ENCODE peak calls at places on chromosomes 16 and 17, in ten cellular contexts. P, O, G, V, T, S, C, U, I and Y are unnamed samples.

GRCh38 chr17:70144260-70144846 is 25.0 kb upstream of the KCNJ2 start:
- DNase-seq in V (no peak), P (no peak), I (no peak), U (no peak), C (no peak), S (no peak), T (no peak), O (no peak), G (no peak), Y (no peak)

GRCh38 chr17:4444782-4445473 is 11.2 kb downstream of the SPNS3 start:
- DNase-seq in I (no peak), O (no peak), V (no peak), G (no peak), U (no peak), P (no peak), T (no peak), C (no peak), S (no peak), Y (no peak)

GRCh38 chr16:8730335-8730915 is 56.0 kb downstream of the ABAT start:
- DNase-seq in S (no peak), G (no peak), C (peak), I (peak), V (no peak), U (no peak), T (no peak), O (no peak), P (no peak), Y (no peak)

GRCh38 chr17:78622491-78623265 is 45.5 kb upstream of the DNAH17 start:
- DNase-seq in V (no peak), O (no peak), P (no peak), S (no peak), U (no peak), C (no peak), T (no peak), I (no peak), G (no peak), Y (no peak)

GRCh38 chr16:4655801-4656200 is 31.2 kb downstream of the MGRN1 start:
- DNase-seq in O (no peak), V (no peak), S (no peak), I (no peak), G (no peak), C (no peak), U (no peak), T (no peak), P (no peak), Y (no peak)

GRCh38 chr17:17810374-17811248 is 26.2 kb downstream of the SREBF1 start:
- DNase-seq in U (no peak), C (no peak), I (no peak), O (no peak), S (peak), G (no peak), P (no peak), V (no peak), T (no peak), Y (no peak)

GRCh38 chr17:266219-266618 is 84.8 kb upstream of the DOC2B start:
- DNase-seq in V (no peak), I (no peak), S (no peak), U (no peak), T (no peak), C (no peak), O (no peak), G (no peak), P (no peak), Y (no peak)

GRCh38 chr16:55189975-55190636 is 133.9 kb upstream of the IRX6 start:
- DNase-seq in T (no peak), V (no peak), G (no peak), U (no peak), I (no peak), S (no peak), C (no peak), O (no peak), P (no peak), Y (peak)

GRCh38 chr17:5537251-5537650 is 47.1 kb downstream of the NLRP1 start:
- DNase-seq in S (no peak), C (no peak), I (no peak), V (no peak), P (no peak), U (no peak), T (no peak), G (no peak), O (no peak), Y (no peak)

GRCh38 chr17:43928606-43929005 is 13.7 kb downstream of the PPY start:
- DNase-seq in S (no peak), O (no peak), G (no peak), U (no peak), P (no peak), I (no peak), V (no peak), T (no peak), C (no peak), Y (no peak)

GRCh38 chr16:51854401-51854951 is 692.5 kb downstream of the TOX3 start:
- DNase-seq in V (no peak), T (no peak), C (no peak), O (no peak), I (no peak), S (no peak), U (no peak), P (no peak), G (no peak), Y (no peak)

GRCh38 chr17:6047966-6048365 is 22.2 kb upstream of the WSCD1 start:
- DNase-seq in V (no peak), O (no peak), G (no peak), U (no peak), C (no peak), S (no peak), P (no peak), T (no peak), I (no peak), Y (no peak)

GRCh38 chr17:7782237-7782636 is 51.8 kb upstream of the KDM6B start:
- DNase-seq in S (no peak), C (no peak), T (no peak), G (no peak), U (no peak), O (no peak), V (no peak), I (no peak), P (no peak), Y (no peak)

GRCh38 chr17:17487998-17488397 is 8.2 kb downstream of the RASD1 start:
- DNase-seq in S (no peak), V (no peak), T (no peak), P (no peak), C (no peak), O (no peak), I (no peak), G (no peak), U (no peak), Y (no peak)

GRCh38 chr16:27461483-27462171 is 59.7 kb downstream of the IL21R start:
- DNase-seq in C (no peak), T (no peak), V (no peak), I (no peak), U (no peak), G (no peak), P (peak), O (no peak), S (peak), Y (no peak)

GRCh38 chr16:82027629-82028035 is 7.4 kb upstream of the HSD17B2 start:
- DNase-seq in C (no peak), S (no peak), O (no peak), T (no peak), U (no peak), I (no peak), G (no peak), V (no peak), P (no peak), Y (no peak)

GRCh38 chr16:27235055-27235937 is 32.0 kb downstream of the KDM8 start:
- DNase-seq in S (peak), U (peak), T (peak), G (peak), P (peak), I (peak), V (peak), C (peak), O (peak), Y (no peak)

GRCh38 chr17:6780886-6781285 is 4.9 kb downstream of the FBXO39 start:
- DNase-seq in V (no peak), T (no peak), U (no peak), C (no peak), P (no peak), S (no peak), I (no peak), G (no peak), O (no peak), Y (no peak)